ENCODE peak calls at places on chromosomes 5 and 9, in five cellular contexts. F is aorta; U is tibial artery; A is AG04450; G is CD4-positive, CD25-positive, alpha-beta regulatory T cell. J is an unnamed sample. For H3K9me3, the result is how much of the 10 kb centered on the place peaks cover.

GRCh38 chr9:94870793-94871558 is 144.5 kb downstream of the AOPEP start:
- DNase-seq in F (no peak), G (peak), A (no peak), U (no peak), J (peak)

GRCh38 chr5:75089137-75089536 is 36.8 kb upstream of the GCNT4 start:
- DNase-seq in A (no peak), F (no peak), U (no peak), G (no peak), J (no peak)

GRCh38 chr9:112334319-112334828 is 955 bp upstream of the PTBP3 start:
- DNase-seq in A (no peak), G (peak), F (no peak), U (no peak), J (peak)

GRCh38 chr9:89036862-89037261 is 45.6 kb downstream of the S1PR3 start:
- DNase-seq in G (no peak), F (peak), U (peak), A (no peak), J (no peak)

GRCh38 chr5:150989695-150990094 is 30.7 kb upstream of the GPX3 start:
- DNase-seq in U (no peak), G (no peak), A (no peak), F (no peak), J (peak)

GRCh38 chr5:128778474-128778873 is 186.8 kb upstream of the SLC27A6 start:
- DNase-seq in G (no peak), A (no peak), U (no peak), F (no peak), J (no peak)

GRCh38 chr9:15512889-15513288 is 2.1 kb upstream of the PSIP1 start:
- DNase-seq in F (no peak), A (no peak), G (no peak), U (no peak), J (no peak)

GRCh38 chr9:127884427-127884911 is 7.0 kb upstream of the AK1 start:
- DNase-seq in U (no peak), G (no peak), A (no peak), F (peak), J (no peak)

GRCh38 chr5:55062039-55062779 is 38.2 kb downstream of the GZMK start:
- DNase-seq in F (peak), G (peak), U (no peak), A (no peak), J (no peak)

GRCh38 chr5:61673007-61673735 is 341.1 kb downstream of the ZSWIM6 start:
- DNase-seq in G (no peak), F (no peak), U (no peak), A (no peak), J (peak)

GRCh38 chr5:64691333-64691732 is 1.0 kb downstream of the SHISAL2B start:
- DNase-seq in G (no peak), U (no peak), F (no peak), A (no peak), J (no peak)

GRCh38 chr9:133683494-133684460 is 47.6 kb downstream of the DBH start:
- DNase-seq in U (no peak), F (peak), A (no peak), G (peak), J (no peak)
- H3K4me3 ChIP-seq in U (no peak), F (no peak), A (no peak), G (peak), J (no peak)

GRCh38 chr5:164422400-164422799 is 917.0 kb downstream of the MAT2B start:
- DNase-seq in A (no peak), F (no peak), G (no peak), U (no peak), J (no peak)
- H3K9me3 ChIP-seq in A (under half), F (under half), G (under half), U (under half), J (half or more)

DNA sequence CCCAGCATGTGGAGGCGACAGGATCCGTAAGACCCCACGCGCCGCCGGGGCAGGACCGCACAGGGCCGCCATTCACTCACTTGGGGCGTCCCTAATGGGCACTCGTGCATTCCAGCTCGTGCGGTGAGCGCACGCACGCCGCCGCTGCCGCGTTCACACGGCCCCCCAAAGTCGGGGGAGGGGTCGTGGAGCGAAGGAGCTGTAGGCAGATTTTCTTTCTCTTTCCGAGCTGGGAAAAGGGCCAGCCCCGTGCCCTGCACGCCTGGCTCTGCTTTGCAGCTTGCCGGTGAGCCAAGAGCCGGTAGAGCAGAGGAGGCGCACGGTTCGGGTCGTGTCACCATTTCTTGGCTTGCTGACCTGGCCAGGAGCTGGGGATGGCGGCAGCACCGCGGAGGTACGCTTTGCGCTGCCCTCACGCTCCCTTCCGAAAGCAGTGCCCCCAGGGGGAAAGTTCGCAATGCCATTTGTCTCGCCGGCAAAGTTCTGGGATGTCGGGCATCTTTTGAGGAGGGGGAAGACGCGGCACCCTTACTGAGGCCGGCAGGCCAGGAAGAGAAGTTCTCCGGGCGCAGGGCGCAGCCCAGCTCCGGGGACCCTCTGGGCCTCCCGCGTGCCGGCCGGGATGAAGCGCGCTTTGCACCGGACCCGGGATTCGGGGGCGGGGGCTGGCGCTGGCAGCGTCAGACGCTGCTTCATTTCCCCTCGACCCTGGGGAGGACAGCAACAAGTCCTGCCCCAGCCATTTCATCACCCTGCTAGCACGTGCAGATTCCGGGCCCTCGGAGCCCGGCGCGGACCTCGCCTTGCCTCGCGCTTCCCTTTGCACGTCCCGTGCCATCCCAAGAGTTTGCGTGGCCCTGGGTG is 898 bp downstream of the STC2 start:
- DNase-seq in U (no peak), A (no peak), G (no peak), F (no peak), J (peak)
- H3K4me3 ChIP-seq in U (peak), A (peak), G (no peak), F (no peak), J (peak)

GRCh38 chr9:119053070-119053469 is 316.2 kb downstream of the BRINP1 start:
- DNase-seq in G (no peak), A (no peak), U (peak), F (no peak), J (no peak)
- H3K9me3 ChIP-seq in G (under half), A (under half), U (under half), F (under half), J (under half)